ENCODE peak calls at places on chromosomes 2 and 18, in eight cellular contexts. One of them, this sample, is unnamed.

GRCh38 chr2:210558708-210559107 is 2.3 kb downstream of the CPS1 start:
- DNase-seq in activated T-cell treated with anti-CD3 and anti-CD28 coated beads for 1 hour: no peak
- DNase-seq in CD8-positive, alpha-beta T cell: no peak
- DNase-seq in IMR-90: no peak
- DNase-seq in DMS 273 treated with DMSO at 0.1 percent for 48 hours: no peak
- DNase-seq in activated CD4-positive, CD25-positive, alpha-beta regulatory T cell treated with anti-CD3 and anti-CD28 coated beads, Interleukin-2, amount 50 U/mL, for 72 hours: no peak
- DNase-seq in erythroblast: no peak
- DNase-seq in NCI-H1092 treated with DMSO at 0.1 percent for 48 hours: no peak
- DNase-seq in this sample: no peak

GRCh38 chr2:228927028-228928010 is 343.8 kb downstream of the PID1 start:
- DNase-seq in activated T-cell treated with anti-CD3 and anti-CD28 coated beads for 1 hour: no peak
- DNase-seq in NCI-H1092 treated with DMSO at 0.1 percent for 48 hours: no peak
- DNase-seq in IMR-90: no peak
- DNase-seq in DMS 273 treated with DMSO at 0.1 percent for 48 hours: no peak
- DNase-seq in activated CD4-positive, CD25-positive, alpha-beta regulatory T cell treated with anti-CD3 and anti-CD28 coated beads, Interleukin-2, amount 50 U/mL, for 72 hours: no peak
- DNase-seq in erythroblast: no peak
- DNase-seq in CD8-positive, alpha-beta T cell: no peak
- DNase-seq in this sample: no peak

GRCh38 chr18:77207540-77207939 is 42.1 kb upstream of the GALR1 start:
- DNase-seq in DMS 273 treated with DMSO at 0.1 percent for 48 hours: peak
- DNase-seq in NCI-H1092 treated with DMSO at 0.1 percent for 48 hours: peak
- DNase-seq in activated CD4-positive, CD25-positive, alpha-beta regulatory T cell treated with anti-CD3 and anti-CD28 coated beads, Interleukin-2, amount 50 U/mL, for 72 hours: no peak
- DNase-seq in activated T-cell treated with anti-CD3 and anti-CD28 coated beads for 1 hour: peak
- DNase-seq in CD8-positive, alpha-beta T cell: peak
- DNase-seq in IMR-90: peak
- DNase-seq in erythroblast: peak
- DNase-seq in this sample: no peak

GRCh38 chr2:224211821-224212220 is 172.7 kb upstream of the SERPINE2 start:
- DNase-seq in activated CD4-positive, CD25-positive, alpha-beta regulatory T cell treated with anti-CD3 and anti-CD28 coated beads, Interleukin-2, amount 50 U/mL, for 72 hours: no peak
- DNase-seq in IMR-90: no peak
- DNase-seq in NCI-H1092 treated with DMSO at 0.1 percent for 48 hours: no peak
- DNase-seq in DMS 273 treated with DMSO at 0.1 percent for 48 hours: no peak
- DNase-seq in erythroblast: no peak
- DNase-seq in CD8-positive, alpha-beta T cell: no peak
- DNase-seq in activated T-cell treated with anti-CD3 and anti-CD28 coated beads for 1 hour: no peak
- DNase-seq in this sample: no peak

GRCh38 chr2:9803023-9803805 is 40.1 kb upstream of the TAF1B start:
- DNase-seq in erythroblast: no peak
- DNase-seq in DMS 273 treated with DMSO at 0.1 percent for 48 hours: no peak
- DNase-seq in activated CD4-positive, CD25-positive, alpha-beta regulatory T cell treated with anti-CD3 and anti-CD28 coated beads, Interleukin-2, amount 50 U/mL, for 72 hours: no peak
- DNase-seq in IMR-90: no peak
- DNase-seq in activated T-cell treated with anti-CD3 and anti-CD28 coated beads for 1 hour: no peak
- DNase-seq in CD8-positive, alpha-beta T cell: no peak
- DNase-seq in NCI-H1092 treated with DMSO at 0.1 percent for 48 hours: no peak
- DNase-seq in this sample: no peak

GRCh38 chr2:166331468-166331867 is 44.3 kb downstream of the SCN9A start:
- DNase-seq in NCI-H1092 treated with DMSO at 0.1 percent for 48 hours: no peak
- DNase-seq in activated CD4-positive, CD25-positive, alpha-beta regulatory T cell treated with anti-CD3 and anti-CD28 coated beads, Interleukin-2, amount 50 U/mL, for 72 hours: no peak
- DNase-seq in CD8-positive, alpha-beta T cell: no peak
- DNase-seq in DMS 273 treated with DMSO at 0.1 percent for 48 hours: no peak
- DNase-seq in IMR-90: peak
- DNase-seq in erythroblast: peak
- DNase-seq in activated T-cell treated with anti-CD3 and anti-CD28 coated beads for 1 hour: no peak
- DNase-seq in this sample: no peak

GRCh38 chr2:202172439-202173191 is 65.8 kb downstream of the SUMO1 start:
- DNase-seq in DMS 273 treated with DMSO at 0.1 percent for 48 hours: no peak
- DNase-seq in NCI-H1092 treated with DMSO at 0.1 percent for 48 hours: no peak
- DNase-seq in CD8-positive, alpha-beta T cell: no peak
- DNase-seq in IMR-90: peak
- DNase-seq in erythroblast: no peak
- DNase-seq in activated T-cell treated with anti-CD3 and anti-CD28 coated beads for 1 hour: no peak
- DNase-seq in activated CD4-positive, CD25-positive, alpha-beta regulatory T cell treated with anti-CD3 and anti-CD28 coated beads, Interleukin-2, amount 50 U/mL, for 72 hours: no peak
- DNase-seq in this sample: no peak

GRCh38 chr2:74290466-74291216 is 52.6 kb downstream of the SLC4A5 start:
- DNase-seq in erythroblast: no peak
- DNase-seq in IMR-90: no peak
- DNase-seq in NCI-H1092 treated with DMSO at 0.1 percent for 48 hours: no peak
- DNase-seq in CD8-positive, alpha-beta T cell: peak
- DNase-seq in DMS 273 treated with DMSO at 0.1 percent for 48 hours: no peak
- DNase-seq in activated CD4-positive, CD25-positive, alpha-beta regulatory T cell treated with anti-CD3 and anti-CD28 coated beads, Interleukin-2, amount 50 U/mL, for 72 hours: no peak
- DNase-seq in activated T-cell treated with anti-CD3 and anti-CD28 coated beads for 1 hour: peak
- DNase-seq in this sample: no peak

GRCh38 chr18:35334821-35335220 is 9.4 kb downstream of the ZNF24 start:
- DNase-seq in DMS 273 treated with DMSO at 0.1 percent for 48 hours: no peak
- DNase-seq in activated T-cell treated with anti-CD3 and anti-CD28 coated beads for 1 hour: no peak
- DNase-seq in NCI-H1092 treated with DMSO at 0.1 percent for 48 hours: no peak
- DNase-seq in activated CD4-positive, CD25-positive, alpha-beta regulatory T cell treated with anti-CD3 and anti-CD28 coated beads, Interleukin-2, amount 50 U/mL, for 72 hours: no peak
- DNase-seq in CD8-positive, alpha-beta T cell: no peak
- DNase-seq in erythroblast: no peak
- DNase-seq in IMR-90: peak
- DNase-seq in this sample: no peak

GRCh38 chr18:72700961-72701710 is 157.0 kb upstream of the CBLN2 start:
- DNase-seq in NCI-H1092 treated with DMSO at 0.1 percent for 48 hours: peak
- DNase-seq in DMS 273 treated with DMSO at 0.1 percent for 48 hours: no peak
- DNase-seq in IMR-90: peak
- DNase-seq in activated T-cell treated with anti-CD3 and anti-CD28 coated beads for 1 hour: no peak
- DNase-seq in CD8-positive, alpha-beta T cell: no peak
- DNase-seq in activated CD4-positive, CD25-positive, alpha-beta regulatory T cell treated with anti-CD3 and anti-CD28 coated beads, Interleukin-2, amount 50 U/mL, for 72 hours: no peak
- DNase-seq in erythroblast: no peak
- DNase-seq in this sample: no peak

GRCh38 chr2:181957668-181958067 is 28.0 kb upstream of the PPP1R1C start:
- DNase-seq in NCI-H1092 treated with DMSO at 0.1 percent for 48 hours: no peak
- DNase-seq in activated CD4-positive, CD25-positive, alpha-beta regulatory T cell treated with anti-CD3 and anti-CD28 coated beads, Interleukin-2, amount 50 U/mL, for 72 hours: no peak
- DNase-seq in CD8-positive, alpha-beta T cell: no peak
- DNase-seq in activated T-cell treated with anti-CD3 and anti-CD28 coated beads for 1 hour: no peak
- DNase-seq in erythroblast: no peak
- DNase-seq in IMR-90: no peak
- DNase-seq in DMS 273 treated with DMSO at 0.1 percent for 48 hours: no peak
- DNase-seq in this sample: no peak

GRCh38 chr2:235802542-235802941 is 308.7 kb downstream of the AGAP1 start:
- DNase-seq in CD8-positive, alpha-beta T cell: no peak
- DNase-seq in NCI-H1092 treated with DMSO at 0.1 percent for 48 hours: no peak
- DNase-seq in DMS 273 treated with DMSO at 0.1 percent for 48 hours: no peak
- DNase-seq in activated T-cell treated with anti-CD3 and anti-CD28 coated beads for 1 hour: no peak
- DNase-seq in IMR-90: no peak
- DNase-seq in activated CD4-positive, CD25-positive, alpha-beta regulatory T cell treated with anti-CD3 and anti-CD28 coated beads, Interleukin-2, amount 50 U/mL, for 72 hours: no peak
- DNase-seq in erythroblast: peak
- DNase-seq in this sample: no peak

GRCh38 chr2:29747786-29748470 is 173.5 kb downstream of the ALK start:
- DNase-seq in activated CD4-positive, CD25-positive, alpha-beta regulatory T cell treated with anti-CD3 and anti-CD28 coated beads, Interleukin-2, amount 50 U/mL, for 72 hours: no peak
- DNase-seq in IMR-90: peak
- DNase-seq in activated T-cell treated with anti-CD3 and anti-CD28 coated beads for 1 hour: no peak
- DNase-seq in DMS 273 treated with DMSO at 0.1 percent for 48 hours: peak
- DNase-seq in CD8-positive, alpha-beta T cell: no peak
- DNase-seq in erythroblast: no peak
- DNase-seq in NCI-H1092 treated with DMSO at 0.1 percent for 48 hours: peak
- DNase-seq in this sample: no peak

GRCh38 chr18:61569176-61569892 is 236.1 kb downstream of the CDH20 start:
- DNase-seq in activated T-cell treated with anti-CD3 and anti-CD28 coated beads for 1 hour: no peak
- DNase-seq in activated CD4-positive, CD25-positive, alpha-beta regulatory T cell treated with anti-CD3 and anti-CD28 coated beads, Interleukin-2, amount 50 U/mL, for 72 hours: no peak
- DNase-seq in DMS 273 treated with DMSO at 0.1 percent for 48 hours: peak
- DNase-seq in CD8-positive, alpha-beta T cell: no peak
- DNase-seq in IMR-90: peak
- DNase-seq in erythroblast: no peak
- DNase-seq in NCI-H1092 treated with DMSO at 0.1 percent for 48 hours: no peak
- DNase-seq in this sample: no peak

GRCh38 chr18:22204996-22205395 is 35.6 kb downstream of the GATA6 start:
- DNase-seq in erythroblast: no peak
- DNase-seq in IMR-90: no peak
- DNase-seq in CD8-positive, alpha-beta T cell: no peak
- DNase-seq in activated CD4-positive, CD25-positive, alpha-beta regulatory T cell treated with anti-CD3 and anti-CD28 coated beads, Interleukin-2, amount 50 U/mL, for 72 hours: no peak
- DNase-seq in NCI-H1092 treated with DMSO at 0.1 percent for 48 hours: no peak
- DNase-seq in activated T-cell treated with anti-CD3 and anti-CD28 coated beads for 1 hour: no peak
- DNase-seq in DMS 273 treated with DMSO at 0.1 percent for 48 hours: no peak
- DNase-seq in this sample: no peak

GRCh38 chr2:224381913-224382647 is 19.8 kb downstream of the FAM124B start:
- DNase-seq in CD8-positive, alpha-beta T cell: no peak
- DNase-seq in DMS 273 treated with DMSO at 0.1 percent for 48 hours: peak
- DNase-seq in activated T-cell treated with anti-CD3 and anti-CD28 coated beads for 1 hour: no peak
- DNase-seq in NCI-H1092 treated with DMSO at 0.1 percent for 48 hours: peak
- DNase-seq in erythroblast: no peak
- DNase-seq in IMR-90: no peak
- DNase-seq in activated CD4-positive, CD25-positive, alpha-beta regulatory T cell treated with anti-CD3 and anti-CD28 coated beads, Interleukin-2, amount 50 U/mL, for 72 hours: no peak
- DNase-seq in this sample: no peak

GRCh38 chr18:78376036-78376435 is 603.6 kb upstream of the SALL3 start:
- DNase-seq in activated CD4-positive, CD25-positive, alpha-beta regulatory T cell treated with anti-CD3 and anti-CD28 coated beads, Interleukin-2, amount 50 U/mL, for 72 hours: no peak
- DNase-seq in NCI-H1092 treated with DMSO at 0.1 percent for 48 hours: no peak
- DNase-seq in activated T-cell treated with anti-CD3 and anti-CD28 coated beads for 1 hour: no peak
- DNase-seq in IMR-90: no peak
- DNase-seq in CD8-positive, alpha-beta T cell: no peak
- DNase-seq in erythroblast: no peak
- DNase-seq in DMS 273 treated with DMSO at 0.1 percent for 48 hours: no peak
- DNase-seq in this sample: no peak

GRCh38 chr2:240791821-240792657 is 28.0 kb downstream of the KIF1A start:
- DNase-seq in activated CD4-positive, CD25-positive, alpha-beta regulatory T cell treated with anti-CD3 and anti-CD28 coated beads, Interleukin-2, amount 50 U/mL, for 72 hours: peak
- DNase-seq in activated T-cell treated with anti-CD3 and anti-CD28 coated beads for 1 hour: no peak
- DNase-seq in DMS 273 treated with DMSO at 0.1 percent for 48 hours: no peak
- DNase-seq in CD8-positive, alpha-beta T cell: no peak
- DNase-seq in NCI-H1092 treated with DMSO at 0.1 percent for 48 hours: no peak
- DNase-seq in IMR-90: no peak
- DNase-seq in erythroblast: no peak
- DNase-seq in this sample: no peak

GRCh38 chr2:206527153-206527552 is 83.8 kb downstream of the ADAM23 start:
- DNase-seq in activated T-cell treated with anti-CD3 and anti-CD28 coated beads for 1 hour: no peak
- DNase-seq in IMR-90: no peak
- DNase-seq in erythroblast: no peak
- DNase-seq in activated CD4-positive, CD25-positive, alpha-beta regulatory T cell treated with anti-CD3 and anti-CD28 coated beads, Interleukin-2, amount 50 U/mL, for 72 hours: no peak
- DNase-seq in DMS 273 treated with DMSO at 0.1 percent for 48 hours: no peak
- DNase-seq in NCI-H1092 treated with DMSO at 0.1 percent for 48 hours: no peak
- DNase-seq in CD8-positive, alpha-beta T cell: no peak
- DNase-seq in this sample: no peak

GRCh38 chr2:147945660-147946059 is 74.9 kb downstream of the ORC4 start:
- DNase-seq in DMS 273 treated with DMSO at 0.1 percent for 48 hours: no peak
- DNase-seq in activated T-cell treated with anti-CD3 and anti-CD28 coated beads for 1 hour: no peak
- DNase-seq in CD8-positive, alpha-beta T cell: no peak
- DNase-seq in NCI-H1092 treated with DMSO at 0.1 percent for 48 hours: no peak
- DNase-seq in erythroblast: no peak
- DNase-seq in activated CD4-positive, CD25-positive, alpha-beta regulatory T cell treated with anti-CD3 and anti-CD28 coated beads, Interleukin-2, amount 50 U/mL, for 72 hours: no peak
- DNase-seq in IMR-90: peak
- DNase-seq in this sample: no peak

GRCh38 chr2:2846379-2847130 is 515.5 kb upstream of the MYT1L start:
- DNase-seq in activated CD4-positive, CD25-positive, alpha-beta regulatory T cell treated with anti-CD3 and anti-CD28 coated beads, Interleukin-2, amount 50 U/mL, for 72 hours: no peak
- DNase-seq in DMS 273 treated with DMSO at 0.1 percent for 48 hours: peak
- DNase-seq in CD8-positive, alpha-beta T cell: no peak
- DNase-seq in NCI-H1092 treated with DMSO at 0.1 percent for 48 hours: peak
- DNase-seq in erythroblast: peak
- DNase-seq in IMR-90: no peak
- DNase-seq in activated T-cell treated with anti-CD3 and anti-CD28 coated beads for 1 hour: no peak
- DNase-seq in this sample: no peak

GRCh38 chr2:85431787-85432186 is 13.3 kb downstream of the SH2D6 start:
- DNase-seq in erythroblast: no peak
- DNase-seq in activated CD4-positive, CD25-positive, alpha-beta regulatory T cell treated with anti-CD3 and anti-CD28 coated beads, Interleukin-2, amount 50 U/mL, for 72 hours: no peak
- DNase-seq in activated T-cell treated with anti-CD3 and anti-CD28 coated beads for 1 hour: no peak
- DNase-seq in CD8-positive, alpha-beta T cell: no peak
- DNase-seq in DMS 273 treated with DMSO at 0.1 percent for 48 hours: peak
- DNase-seq in NCI-H1092 treated with DMSO at 0.1 percent for 48 hours: no peak
- DNase-seq in IMR-90: no peak
- DNase-seq in this sample: no peak

GRCh38 chr2:203787954-203788353 is 79.6 kb upstream of the CTLA4 start:
- DNase-seq in NCI-H1092 treated with DMSO at 0.1 percent for 48 hours: no peak
- DNase-seq in erythroblast: no peak
- DNase-seq in DMS 273 treated with DMSO at 0.1 percent for 48 hours: no peak
- DNase-seq in activated CD4-positive, CD25-positive, alpha-beta regulatory T cell treated with anti-CD3 and anti-CD28 coated beads, Interleukin-2, amount 50 U/mL, for 72 hours: no peak
- DNase-seq in CD8-positive, alpha-beta T cell: no peak
- DNase-seq in IMR-90: no peak
- DNase-seq in activated T-cell treated with anti-CD3 and anti-CD28 coated beads for 1 hour: no peak
- DNase-seq in this sample: no peak

GRCh38 chr2:215452725-215453124 is 16.9 kb upstream of the FN1 start:
- DNase-seq in erythroblast: no peak
- DNase-seq in activated T-cell treated with anti-CD3 and anti-CD28 coated beads for 1 hour: no peak
- DNase-seq in NCI-H1092 treated with DMSO at 0.1 percent for 48 hours: no peak
- DNase-seq in CD8-positive, alpha-beta T cell: no peak
- DNase-seq in activated CD4-positive, CD25-positive, alpha-beta regulatory T cell treated with anti-CD3 and anti-CD28 coated beads, Interleukin-2, amount 50 U/mL, for 72 hours: no peak
- DNase-seq in DMS 273 treated with DMSO at 0.1 percent for 48 hours: no peak
- DNase-seq in IMR-90: no peak
- DNase-seq in this sample: no peak

GRCh38 chr2:54308186-54308585 is 52.2 kb upstream of the TSPYL6 start:
- DNase-seq in NCI-H1092 treated with DMSO at 0.1 percent for 48 hours: no peak
- DNase-seq in erythroblast: no peak
- DNase-seq in DMS 273 treated with DMSO at 0.1 percent for 48 hours: no peak
- DNase-seq in IMR-90: no peak
- DNase-seq in CD8-positive, alpha-beta T cell: no peak
- DNase-seq in activated CD4-positive, CD25-positive, alpha-beta regulatory T cell treated with anti-CD3 and anti-CD28 coated beads, Interleukin-2, amount 50 U/mL, for 72 hours: no peak
- DNase-seq in activated T-cell treated with anti-CD3 and anti-CD28 coated beads for 1 hour: no peak
- DNase-seq in this sample: no peak

GRCh38 chr18:56315363-56315762 is 323.0 kb downstream of the TXNL1 start:
- DNase-seq in CD8-positive, alpha-beta T cell: no peak
- DNase-seq in erythroblast: no peak
- DNase-seq in IMR-90: peak
- DNase-seq in DMS 273 treated with DMSO at 0.1 percent for 48 hours: no peak
- DNase-seq in activated CD4-positive, CD25-positive, alpha-beta regulatory T cell treated with anti-CD3 and anti-CD28 coated beads, Interleukin-2, amount 50 U/mL, for 72 hours: no peak
- DNase-seq in NCI-H1092 treated with DMSO at 0.1 percent for 48 hours: no peak
- DNase-seq in activated T-cell treated with anti-CD3 and anti-CD28 coated beads for 1 hour: no peak
- DNase-seq in this sample: no peak

This sample was measured in progenitor cell of endocrine pancreas.